ENCODE peak calls at places on chromosomes 13 and 19, in eight cellular contexts. Q is lower leg skin, M is fibroblast of pulmonary artery, U is GM23338, V is RPMI7951, W is AG09309, X is ascending aorta, B is HCT116. T is an unnamed sample.

GRCh38 chr13:57982782-57983181 is 351.2 kb downstream of the PCDH17 start:
- DNase-seq in Q (no peak), M (no peak), U (no peak), V (no peak), W (no peak), X (no peak), B (no peak), T (no peak)

GRCh38 chr13:111875922-111876321 is 191.0 kb upstream of the SOX1 start:
- DNase-seq in Q (no peak), M (no peak), U (no peak), V (no peak), W (no peak), X (no peak), B (no peak), T (no peak)

GRCh38 chr19:33234092-33234491 is 8.4 kb upstream of the SLC7A10 start:
- DNase-seq in Q (no peak), M (no peak), U (no peak), V (no peak), W (no peak), X (no peak), B (no peak), T (no peak)

GRCh38 chr13:77492982-77493381 is 42.5 kb upstream of the SCEL start:
- DNase-seq in Q (no peak), M (peak), U (no peak), V (no peak), W (no peak), X (no peak), B (peak), T (peak)

GRCh38 chr13:48942131-48942530 is 33.6 kb upstream of the FNDC3A start:
- DNase-seq in Q (no peak), M (peak), U (no peak), V (peak), W (peak), X (no peak), B (no peak), T (no peak)

GRCh38 chr19:19410553-19411550 is 5.4 kb downstream of the GATAD2A start:
- DNase-seq in Q (no peak), M (no peak), U (no peak), V (no peak), W (no peak), X (no peak), B (no peak), T (peak)

GRCh38 chr19:55549500-55550320 is 4.4 kb upstream of the SBK3 start:
- DNase-seq in Q (no peak), M (peak), U (peak), V (peak), W (peak), X (no peak), B (peak), T (peak)

GRCh38 chr19:56504581-56504980 is 3.1 kb upstream of the ZNF471 start:
- DNase-seq in Q (no peak), M (peak), U (no peak), V (peak), W (no peak), X (no peak), B (no peak), T (no peak)

GRCh38 chr19:40013991-40014390 is 17.1 kb downstream of the ZNF546 start:
- DNase-seq in Q (no peak), M (no peak), U (peak), V (no peak), W (no peak), X (no peak), B (no peak), T (no peak)

GRCh38 chr19:55255618-55256423 is 3.0 kb downstream of the PPP6R1 start:
- DNase-seq in Q (no peak), M (peak), U (no peak), V (peak), W (no peak), X (no peak), B (no peak), T (peak)

GRCh38 chr13:45674908-45675307 is 27.2 kb upstream of the CBY2 start:
- DNase-seq in Q (no peak), M (peak), U (peak), V (peak), W (peak), X (no peak), B (no peak), T (no peak)

GRCh38 chr13:60756306-60756705 is 359.3 kb downstream of the TDRD3 start:
- DNase-seq in Q (no peak), M (peak), U (peak), V (no peak), W (no peak), X (no peak), B (no peak), T (peak)

GRCh38 chr19:491146-491741 is 5.0 kb upstream of the MADCAM1 start:
- DNase-seq in Q (no peak), M (peak), U (peak), V (no peak), W (no peak), X (no peak), B (no peak), T (no peak)

GRCh38 chr19:49338691-49339363 is 3.6 kb downstream of the CD37 start:
- DNase-seq in Q (peak), M (peak), U (peak), V (no peak), W (no peak), X (no peak), B (no peak), T (peak)

GRCh38 chr19:54654447-54655321 is 8.1 kb upstream of the LILRB4 start:
- DNase-seq in Q (peak), M (no peak), U (peak), V (no peak), W (no peak), X (no peak), B (peak), T (no peak)

T was measured in left kidney.